ENCODE peak calls at places on chromosome X, in nine cellular contexts. V is effector memory CD8-positive, alpha-beta T cell; Q is endothelial cell; I is stimulated activated naive CD8-positive, alpha-beta T cell treated with anti-CD3 and anti-CD28 coated beads, Interleukin-15, Interleukin-2, amounts not matched to agents 100 U/mL and 50 U/mL, for 24 hours; L is NCI-H1436; U is fibroblast of lung; M is stimulated activated CD4-positive, alpha-beta T cell treated with anti-CD3 and anti-CD28 coated beads, Interleukin-12 subunit alpha, Interleukin-12 subunit beta, amount 100 ng/mL, for 4 hours; Y is ACHN; Z is hypothalamus. R is an unnamed sample.

GRCh38 chrX:24498975-24499374 is 33.9 kb downstream of the PDK3 start:
- DNase-seq in Y (peak), U (peak), I (no peak), V (no peak), Z (no peak), L (no peak), Q (no peak), M (no peak), R (peak)

GRCh38 chrX:111360839-111361238 is 51.2 kb downstream of the DCX start:
- DNase-seq in Q (no peak), Y (no peak), V (no peak), U (no peak), L (peak), I (no peak), M (no peak), Z (no peak), R (no peak)

GRCh38 chrX:150506020-150506419 is 62.4 kb upstream of the MTM1 start:
- DNase-seq in Y (no peak), Z (no peak), M (no peak), I (no peak), V (no peak), L (no peak), U (no peak), Q (no peak), R (no peak)

GRCh38 chrX:2751291-2751690 is 549 bp upstream of the XG start:
- DNase-seq in Q (no peak), L (no peak), U (no peak), M (no peak), Z (no peak), Y (no peak), V (no peak), I (no peak), R (peak)

GRCh38 chrX:85114776-85115175 is 111.1 kb downstream of the APOOL start:
- DNase-seq in M (no peak), V (no peak), Y (no peak), L (no peak), Z (no peak), U (no peak), Q (no peak), I (no peak), R (no peak)

GRCh38 chrX:39823424-39823823 is 274.3 kb downstream of the BCOR start:
- DNase-seq in L (no peak), Z (no peak), U (no peak), I (no peak), Y (no peak), V (no peak), M (no peak), Q (no peak), R (no peak)

GRCh38 chrX:48890934-48891401 is 6.6 kb downstream of the TIMM17B start:
- DNase-seq in M (peak), Y (peak), I (peak), V (no peak), L (no peak), U (no peak), Z (no peak), Q (peak), R (no peak)

GRCh38 chrX:65035451-65035779 is 59.2 kb upstream of the ZC4H2 start:
- DNase-seq in Z (peak), Y (no peak), V (no peak), U (peak), Q (peak), M (no peak), I (no peak), L (no peak), R (peak)

GRCh38 chrX:24149346-24150050 is at the start of gene ZFX:
- DNase-seq in Q (peak), Z (peak), Y (peak), V (peak), U (peak), I (peak), M (peak), L (no peak), R (peak)

GRCh38 chrX:118802857-118803256 is 20.8 kb upstream of the ZCCHC12 start:
- DNase-seq in Y (no peak), Z (no peak), U (peak), V (no peak), I (no peak), Q (no peak), L (no peak), M (no peak), R (peak)

GRCh38 chrX:50638123-50638522 is 167.5 kb upstream of the DGKK start:
- DNase-seq in V (no peak), L (no peak), Y (no peak), Q (no peak), M (no peak), U (peak), Z (no peak), I (no peak), R (no peak)

GRCh38 chrX:114841051-114841450 is 176.4 kb downstream of the IL13RA2 start:
- DNase-seq in Z (no peak), V (no peak), L (no peak), M (no peak), Q (no peak), I (no peak), U (no peak), Y (no peak), R (peak)

GRCh38 chrX:50211510-50211909 is 6.9 kb downstream of the CCNB3 start:
- DNase-seq in Q (peak), M (no peak), L (no peak), V (no peak), Y (peak), U (peak), I (no peak), Z (no peak), R (peak)

GRCh38 chrX:46965125-46965758 is 53.0 kb downstream of the JADE3 start:
- DNase-seq in Z (no peak), U (peak), Y (peak), I (no peak), L (no peak), V (no peak), Q (no peak), M (no peak), R (peak)

GRCh38 chrX:140933056-140933455 is 69.3 kb upstream of the SPANXB1 start:
- DNase-seq in U (peak), Y (no peak), I (no peak), Q (no peak), M (no peak), Z (no peak), L (no peak), V (no peak), R (no peak)

GRCh38 chrX:151985531-151985930 is 11.1 kb upstream of the GABRE start:
- DNase-seq in L (no peak), I (no peak), U (no peak), M (no peak), Y (no peak), Z (no peak), V (no peak), Q (no peak), R (no peak)

GRCh38 chrX:25105251-25105650 is 89.5 kb upstream of the ARX start:
- DNase-seq in L (no peak), Z (no peak), I (no peak), U (no peak), V (no peak), Y (no peak), Q (no peak), M (no peak), R (no peak)

GRCh38 chrX:121169099-121170035 is 122.0 kb downstream of the GLUD2 start:
- DNase-seq in Z (no peak), U (no peak), Y (no peak), L (no peak), V (no peak), Q (no peak), I (no peak), M (no peak), R (no peak)

GRCh38 chrX:103211012-103211715 is 3.7 kb upstream of the BEX4 start:
- DNase-seq in V (peak), I (peak), Q (peak), U (peak), M (peak), Y (peak), Z (peak), L (peak), R (peak)

GRCh38 chrX:128816919-128817318 is 706.4 kb downstream of the SMARCA1 start:
- DNase-seq in V (no peak), L (peak), Y (peak), U (no peak), M (no peak), I (no peak), Q (peak), Z (no peak), R (no peak)

GRCh38 chrX:11792461-11793421 is 34.7 kb downstream of the MSL3 start:
- DNase-seq in Q (no peak), U (no peak), Y (no peak), M (peak), I (peak), Z (no peak), L (peak), V (peak), R (no peak)

R was measured in AG10803.